ENCODE peak calls at places on chromosomes 11 and 22, in five cellular contexts. Q is IMR-90, N is H1, Z is HepG2, S is K562. E is an unnamed sample.

GRCh38 chr11:105673089-105673488 is 63.2 kb downstream of the GRIA4 start:
- DNase-seq in S (peak), Z (peak), Q (peak), N (peak), E (peak)

GRCh38 chr11:12784445-12784844 is 110.2 kb downstream of the TEAD1 start:
- DNase-seq in S (no peak), Z (no peak), Q (peak), N (no peak), E (no peak)

GRCh38 chr11:9823439-9823838 is 159.6 kb downstream of the SWAP70 start:
- DNase-seq in Q (peak), N (no peak), S (no peak), Z (no peak), E (no peak)

GRCh38 chr11:2099523-2100316 is 39.5 kb downstream of the IGF2 start:
- DNase-seq in N (no peak), S (no peak), Q (no peak), Z (no peak), E (no peak)

GRCh38 chr22:17774928-17775675 is 833 bp upstream of the BID start:
- DNase-seq in N (no peak), Q (no peak), Z (no peak), S (no peak), E (no peak)

GRCh38 chr22:43467171-43467570 is 55.4 kb downstream of the MPPED1 start:
- DNase-seq in N (no peak), Q (no peak), S (no peak), Z (no peak), E (no peak)

GRCh38 chr22:42688241-42688913 is 32.3 kb downstream of the A4GALT start:
- DNase-seq in N (no peak), S (peak), Q (peak), Z (peak), E (peak)

GRCh38 chr11:112477929-112478317 is 217.3 kb upstream of the PLET1 start:
- DNase-seq in Q (no peak), Z (no peak), S (no peak), N (no peak), E (no peak)

GRCh38 chr11:119169272-119169719 is 771 bp downstream of the NLRX1 start:
- DNase-seq in Z (peak), S (no peak), N (peak), Q (no peak), E (peak)

GRCh38 chr11:126718319-126718718 is 282.3 kb downstream of the KIRREL3 start:
- DNase-seq in Q (peak), S (no peak), N (no peak), Z (no peak), E (peak)

GRCh38 chr11:113951487-113951886 is 23.4 kb upstream of the HTR3A start:
- DNase-seq in S (no peak), N (no peak), Q (no peak), Z (no peak), E (no peak)

GRCh38 chr11:60768202-60768601 is 11.5 kb downstream of the MS4A15 start:
- DNase-seq in Q (no peak), Z (no peak), S (no peak), N (no peak), E (no peak)

GRCh38 chr11:124646148-124646547 is 23.5 kb downstream of the TBRG1 start:
- DNase-seq in Q (no peak), N (no peak), Z (no peak), S (no peak), E (no peak)

GRCh38 chr11:41716862-41717261 is 257.4 kb upstream of the LRRC4C start:
- DNase-seq in Q (no peak), N (no peak), Z (no peak), S (no peak), E (no peak)

GRCh38 chr22:36893262-36893661 is 20.2 kb upstream of the CSF2RB start:
- DNase-seq in Z (no peak), N (no peak), S (no peak), Q (no peak), E (no peak)

GRCh38 chr11:88179141-88179540 is 3.9 kb upstream of the RAB38 start:
- DNase-seq in S (no peak), Z (no peak), N (no peak), Q (peak), E (no peak)
- TF ChIP-seq MAFK in S (no peak), Z (no peak), N (no peak), Q (no peak), E (no peak)

DNA sequence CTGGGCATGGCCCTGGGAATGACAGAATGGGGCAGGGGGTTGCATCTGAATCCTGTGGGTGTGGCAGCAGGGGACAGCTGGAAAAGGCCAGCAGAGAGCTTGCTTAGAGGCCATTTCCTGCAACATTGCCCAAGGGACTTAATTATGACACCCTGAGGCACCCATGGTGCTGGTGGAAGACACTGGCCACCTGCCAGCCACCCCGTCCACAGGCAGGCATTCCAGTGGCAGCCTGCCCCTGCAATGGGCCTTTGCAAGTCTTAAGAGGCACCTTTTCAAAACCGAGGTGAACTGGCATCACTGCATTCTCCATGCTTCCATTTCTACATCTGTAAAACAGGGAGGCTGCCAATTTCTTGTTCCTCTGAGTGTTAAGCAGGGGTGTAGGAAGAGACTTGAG is 21.6 kb upstream of the SUSD2 start:
- DNase-seq in S (no peak), Z (no peak), Q (no peak), N (no peak), E (no peak)
- H3K27ac ChIP-seq in S (no peak), Z (no peak), Q (no peak), N (no peak), E (no peak)

GRCh38 chr11:130890039-130890745 is 26.1 kb downstream of the SNX19 start:
- DNase-seq in S (no peak), N (no peak), Q (peak), Z (no peak), E (no peak)

GRCh38 chr11:130891326-130891725 is 25.0 kb downstream of the SNX19 start:
- DNase-seq in S (no peak), Q (peak), N (no peak), Z (no peak), E (no peak)

GRCh38 chr11:130897262-130898182 is 18.8 kb downstream of the SNX19 start:
- DNase-seq in Q (peak), N (no peak), S (no peak), Z (no peak), E (peak)

GRCh38 chr11:130892847-130893246 is 23.4 kb downstream of the SNX19 start:
- DNase-seq in N (no peak), S (no peak), Z (no peak), Q (no peak), E (no peak)

DNA sequence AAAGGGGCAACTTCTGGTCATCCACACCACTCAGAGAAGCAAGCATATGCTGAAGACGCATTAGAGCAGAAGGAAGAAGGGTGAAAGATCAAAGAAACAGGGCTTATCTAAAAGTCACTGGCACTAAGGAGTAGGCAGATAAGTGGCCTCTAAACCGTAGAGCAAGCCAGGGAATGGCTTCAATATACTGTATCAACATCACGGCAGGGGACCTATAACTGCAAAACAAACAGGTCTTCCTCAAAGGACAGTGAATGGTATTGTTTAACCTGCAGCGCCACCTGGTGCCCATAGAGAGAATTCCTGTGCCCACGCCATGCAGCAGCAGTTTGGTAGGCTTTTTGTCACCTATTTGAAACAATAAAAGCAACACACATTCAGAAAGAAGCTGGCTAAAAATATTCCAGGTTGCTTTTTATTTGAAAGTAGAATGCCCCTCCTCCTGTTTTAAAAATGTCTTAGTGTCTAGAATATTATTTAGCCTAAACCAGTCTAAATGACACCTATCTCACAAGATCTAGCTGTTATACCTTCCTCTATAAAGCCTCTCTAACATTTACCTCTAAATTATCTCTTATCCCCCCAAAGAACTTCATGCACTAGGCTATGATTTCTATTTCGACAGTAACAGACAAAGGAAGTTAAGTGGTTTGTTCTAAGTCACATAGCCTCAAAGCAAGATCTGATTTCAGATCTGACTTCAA is 21.8 kb downstream of the SNX19 start:
- DNase-seq in N (peak), S (peak), Z (peak), Q (peak), E (peak)
- TF ChIP-seq MAFK in N (peak), S (no peak), Z (no peak), Q (no peak), E (no peak)

GRCh38 chr11:17658211-17658610 is 61.2 kb upstream of the MYOD1 start:
- DNase-seq in S (no peak), Z (no peak), N (no peak), Q (no peak), E (no peak)
- H3K27ac ChIP-seq in S (no peak), Z (no peak), N (no peak), Q (no peak), E (no peak)

DNA sequence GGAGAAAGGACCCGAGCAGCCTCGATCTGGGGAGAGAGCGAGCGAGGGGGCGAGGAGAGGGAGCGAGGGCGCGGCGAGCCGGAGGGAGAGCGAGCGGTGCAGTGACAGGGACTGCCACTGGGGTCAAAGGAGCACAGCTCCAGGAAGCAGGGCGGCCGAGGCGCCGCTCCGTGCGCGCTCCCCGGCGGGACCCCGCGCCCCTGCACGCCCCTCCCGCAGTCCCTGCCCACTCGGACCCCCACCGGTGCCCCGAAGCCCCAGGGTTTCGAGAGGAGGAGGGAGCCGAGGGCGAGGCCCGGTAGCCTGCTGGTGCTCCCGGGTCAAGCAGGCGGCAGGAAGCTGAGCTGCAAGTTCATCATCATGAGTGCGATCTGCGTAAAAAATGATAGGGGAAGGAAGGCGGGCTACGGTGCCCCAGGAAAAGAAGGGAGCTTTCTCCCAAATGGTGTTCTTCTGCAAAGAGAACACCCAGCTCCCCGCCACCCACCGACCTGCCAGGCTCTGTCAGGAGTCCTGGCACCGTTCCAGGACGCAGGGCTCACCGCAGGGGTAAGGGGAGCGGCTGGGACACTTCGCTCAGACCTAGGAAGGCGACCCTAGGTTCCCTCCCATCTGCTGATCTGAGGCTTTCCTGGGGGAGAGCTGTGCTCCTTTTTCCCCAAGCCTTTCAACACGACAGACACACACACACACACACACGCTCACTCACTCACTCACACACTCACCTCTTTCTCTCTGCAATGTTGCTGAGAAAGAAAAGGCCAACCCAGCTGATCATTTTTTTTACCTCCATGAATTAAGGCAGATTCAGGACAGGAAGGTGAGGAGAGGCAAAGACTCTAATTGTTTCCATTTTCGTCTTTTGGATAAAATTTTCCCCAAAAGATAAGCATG is at the start of gene MPPED2:
- DNase-seq in S (peak), Z (no peak), N (peak), Q (no peak), E (peak)
- TF ChIP-seq MAFK in S (no peak), Z (no peak), N (no peak), Q (no peak), E (no peak)

GRCh38 chr11:116893906-116894305 is 56.5 kb upstream of the APOA1 start:
- DNase-seq in N (no peak), Z (no peak), S (no peak), Q (no peak), E (no peak)
- H3K27ac ChIP-seq in N (no peak), Z (no peak), S (no peak), Q (no peak), E (no peak)

E was measured in A549.